ENCODE peak calls at places on chromosome 6, in nine cellular contexts. Z is mesothelial cell of epicardium, J is GM23338, C is prostate gland, Y is GM13977, D is epithelial cell of esophagus, X is astrocyte, K is colonic mucosa, G is brain microvascular endothelial cell. N is an unnamed sample.
A peak's percentile ranks its signal among the peaks of the same experiment; 100 is the strongest.

GRCh38 chr6:24658573-24659511 is 7.9 kb downstream of the TDP2 start:
- DNase-seq in Z (no peak), J (peak; percentile 91), C (no peak), Y (no peak), D (peak; percentile 93), X (no peak), K (peak; percentile 76), G (peak; percentile 20), N (no peak)

GRCh38 chr6:136410201-136411027 is 120.8 kb upstream of the BCLAF1 start:
- DNase-seq in Z (no peak), J (no peak), C (no peak), Y (peak; percentile 41), D (no peak), X (peak; percentile 39), K (no peak), G (no peak), N (no peak)

GRCh38 chr6:28802417-28803336 is 121.1 kb downstream of the TRIM27 start:
- DNase-seq in Z (no peak), J (peak; percentile 68), C (no peak), Y (peak; percentile 55), D (peak; percentile 66), X (peak; percentile 45), K (no peak), G (peak; percentile 84), N (no peak)

GRCh38 chr6:163209005-163209404 is 205.5 kb upstream of the QKI start:
- DNase-seq in Z (no peak), J (no peak), C (no peak), Y (no peak), D (no peak), X (no peak), K (no peak), G (no peak), N (no peak)

GRCh38 chr6:52820198-52820597 is 16.6 kb upstream of the GSTA1 start:
- DNase-seq in Z (no peak), J (no peak), C (no peak), Y (no peak), D (no peak), X (peak; percentile 69), K (no peak), G (no peak), N (no peak)

GRCh38 chr6:116268589-116269293 is 11.0 kb downstream of the TSPYL1 start:
- DNase-seq in Z (no peak), J (peak; percentile 85), C (no peak), Y (peak; percentile 49), D (peak; percentile 81), X (peak; percentile 63), K (no peak), G (peak; percentile 67), N (no peak)

GRCh38 chr6:92011681-92012245 is 1407.6 kb downstream of the EPHA7 start:
- DNase-seq in Z (no peak), J (no peak), C (no peak), Y (no peak), D (no peak), X (no peak), K (no peak), G (no peak), N (no peak)

GRCh38 chr6:159084493-159085091 is 39.8 kb upstream of the TAGAP start:
- DNase-seq in Z (no peak), J (no peak), C (no peak), Y (no peak), D (peak; percentile 74), X (peak; percentile 77), K (no peak), G (no peak), N (no peak)

GRCh38 chr6:141531040-141531439 is 601.7 kb upstream of the GJE1 start:
- DNase-seq in Z (no peak), J (no peak), C (no peak), Y (no peak), D (no peak), X (no peak), K (no peak), G (no peak), N (no peak)

GRCh38 chr6:76247527-76247926 is 175.1 kb upstream of the IMPG1 start:
- DNase-seq in Z (no peak), J (peak; percentile 34), C (no peak), Y (no peak), D (no peak), X (no peak), K (no peak), G (no peak), N (no peak)

GRCh38 chr6:150586850-150587359 is 12.8 kb upstream of the PLEKHG1 start:
- DNase-seq in Z (no peak), J (no peak), C (no peak), Y (no peak), D (no peak), X (no peak), K (no peak), G (no peak), N (no peak)

GRCh38 chr6:24980507-24981384 is 45.0 kb upstream of the RIPOR2 start:
- DNase-seq in Z (no peak), J (peak; percentile 91), C (no peak), Y (no peak), D (no peak), X (peak; percentile 60), K (no peak), G (no peak), N (no peak)

GRCh38 chr6:125154184-125155135 is 887 bp downstream of the TPD52L1 start:
- DNase-seq in Z (peak; percentile 50), J (peak; percentile 69), C (peak; percentile 66), Y (peak; percentile 46), D (peak; percentile 80), X (peak; percentile 25), K (peak; percentile 35), G (no peak), N (peak; percentile 23)

GRCh38 chr6:38804368-38804767 is 89.3 kb downstream of the DNAH8 start:
- DNase-seq in Z (no peak), J (no peak), C (no peak), Y (no peak), D (no peak), X (no peak), K (no peak), G (no peak), N (no peak)

GRCh38 chr6:137297887-137298286 is 78.7 kb upstream of the IFNGR1 start:
- DNase-seq in Z (no peak), J (peak; percentile 93), C (no peak), Y (no peak), D (peak; percentile 84), X (peak; percentile 9), K (no peak), G (peak; percentile 74), N (peak; percentile 9)

GRCh38 chr6:37653933-37654565 is 43.6 kb downstream of the MDGA1 start:
- DNase-seq in Z (no peak), J (peak; percentile 79), C (no peak), Y (peak; percentile 80), D (peak; percentile 45), X (no peak), K (peak; percentile 83), G (peak; percentile 74), N (peak; percentile 34)

GRCh38 chr6:113219783-113220182 is 637.4 kb upstream of the MARCKS start:
- DNase-seq in Z (no peak), J (no peak), C (no peak), Y (no peak), D (no peak), X (no peak), K (no peak), G (no peak), N (no peak)

DNA sequence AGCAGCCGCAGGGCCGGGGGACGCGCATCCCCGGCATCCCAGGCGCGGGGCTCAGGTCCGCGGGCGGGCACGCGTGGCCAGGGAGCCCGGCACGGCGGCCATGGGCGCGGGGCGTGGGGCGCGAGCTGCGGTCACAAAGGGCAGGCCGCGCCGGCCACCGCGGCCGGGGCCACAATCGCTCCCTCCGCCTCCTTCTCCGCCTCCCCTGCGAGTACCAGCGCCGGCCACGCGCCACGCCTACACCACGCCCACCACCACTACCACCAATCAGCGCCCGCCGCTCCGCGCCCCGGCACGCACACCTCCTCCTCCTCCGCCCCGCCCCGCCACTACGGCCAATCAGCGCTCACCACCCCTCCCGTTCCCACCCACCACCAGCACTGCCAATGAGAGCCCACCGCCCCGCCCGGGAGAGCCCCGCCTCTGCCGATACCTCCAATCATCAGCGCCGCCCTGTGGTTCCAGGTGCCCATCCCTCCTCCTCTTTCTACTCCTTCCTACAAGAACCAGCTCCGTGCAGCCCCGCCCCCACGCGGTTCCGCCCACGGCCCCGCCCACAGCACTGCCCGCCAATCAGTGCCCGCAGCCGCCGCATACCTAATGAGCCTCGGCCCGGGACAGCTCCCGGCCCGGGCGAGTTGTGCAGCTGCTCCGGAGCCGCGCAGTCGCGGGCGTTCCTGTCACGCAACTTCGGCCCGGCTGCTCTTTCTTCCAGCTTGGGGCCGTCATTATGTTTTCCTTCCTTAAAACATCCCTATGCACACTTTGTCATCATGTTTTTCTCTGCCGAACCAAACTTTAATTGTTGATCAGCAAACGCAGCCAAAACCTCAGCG is at the start of gene RPS6KA2:
- DNase-seq in Z (peak; percentile 100), J (peak; percentile 99), C (peak; percentile 100), Y (peak; percentile 99), D (peak; percentile 100), X (peak; percentile 99), K (peak; percentile 100), G (peak; percentile 100), N (peak; percentile 100)
- TF ChIP-seq CTCF in Z (peak; percentile 19), J (no peak), C (peak; percentile 20), Y (no peak), D (no peak), X (no peak), K (no peak), G (no peak), N (no peak)

DNA sequence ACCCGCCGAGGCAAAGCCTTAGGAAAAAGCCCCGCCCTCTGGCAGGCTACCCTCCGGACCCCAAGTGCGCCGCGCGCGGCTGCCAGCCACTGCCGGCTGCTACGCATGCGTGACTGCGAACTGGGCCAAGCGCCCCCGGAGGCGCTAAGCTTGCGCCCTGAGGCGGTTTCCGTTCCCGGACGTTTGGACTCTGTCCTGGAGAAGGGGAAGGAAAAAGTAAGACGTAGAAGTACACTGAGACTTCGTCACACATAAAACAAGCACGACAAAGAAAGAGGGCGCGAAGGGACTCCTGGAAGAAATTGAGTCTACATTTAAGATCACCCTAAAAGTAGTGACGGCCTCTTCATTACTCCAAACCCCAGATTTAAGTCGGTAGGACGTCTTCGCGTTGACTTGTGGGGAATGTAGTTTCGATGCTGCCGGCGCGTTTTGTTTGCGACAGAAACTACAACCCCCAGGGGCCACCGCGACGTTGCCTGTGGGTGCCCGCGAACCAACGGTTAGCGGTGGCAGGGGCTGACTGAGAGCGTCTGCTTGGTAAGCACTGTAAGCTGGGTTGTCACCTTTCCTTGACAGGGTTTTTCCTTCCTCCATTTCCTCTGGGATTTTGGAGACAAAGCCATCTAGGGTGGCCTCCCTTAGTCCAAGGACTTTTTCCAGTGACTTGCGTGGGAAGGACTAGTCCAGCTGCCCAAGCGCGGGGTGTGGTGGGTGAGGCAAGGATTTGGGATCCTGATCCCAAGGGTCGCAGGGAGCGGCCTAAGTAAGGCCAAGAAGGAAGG is at the start of gene CEP57L1:
- DNase-seq in Z (peak; percentile 98), J (peak; percentile 98), C (peak; percentile 93), Y (peak; percentile 87), D (peak; percentile 97), X (peak; percentile 92), K (peak; percentile 98), G (peak; percentile 95), N (peak; percentile 97)
- TF ChIP-seq CTCF in Z (no peak), J (peak; percentile 9), C (no peak), Y (peak; percentile 6), D (no peak), X (no peak), K (no peak), G (peak; percentile 35), N (no peak)

GRCh38 chr6:20875369-20875963 is 341.2 kb downstream of the CDKAL1 start:
- DNase-seq in Z (no peak), J (no peak), C (peak; percentile 6), Y (no peak), D (peak; percentile 53), X (peak; percentile 30), K (no peak), G (peak; percentile 62), N (peak; percentile 8)
- TF ChIP-seq CTCF in Z (no peak), J (peak; percentile 69), C (no peak), Y (peak; percentile 56), D (peak; percentile 56), X (peak; percentile 46), K (no peak), G (peak; percentile 67), N (peak; percentile 58)

GRCh38 chr6:122947355-122947754 is 48.7 kb upstream of the CLVS2 start:
- DNase-seq in Z (no peak), J (peak; percentile 81), C (no peak), Y (peak; percentile 5), D (peak; percentile 54), X (no peak), K (no peak), G (peak; percentile 1), N (peak; percentile 23)
- TF ChIP-seq CTCF in Z (no peak), J (peak; percentile 71), C (no peak), Y (no peak), D (peak; percentile 82), X (peak; percentile 35), K (no peak), G (peak; percentile 71), N (peak; percentile 65)

N was measured in neural crest cell.